ENCODE peak calls at places on chromosome 12, in nine cellular contexts. T is thyroid gland, M is HepG2, I is right lobe of liver, S is heart left ventricle, V is uterus, B is A549, E is adrenal gland, U is stomach. C is an unnamed sample. For H3K4me1, the result is how much of the 10 kb centered on the place peaks cover.

GRCh38 chr12:3117628-3118027 is 40.4 kb downstream of the TSPAN9 start:
- DNase-seq in T (no peak), B (no peak), I (peak), U (no peak), V (no peak), S (no peak), M (no peak), E (no peak), C (no peak)

GRCh38 chr12:125403843-125404242 is 338.6 kb downstream of the AACS start:
- DNase-seq in M (no peak), I (no peak), T (no peak), V (no peak), U (no peak), S (no peak), B (no peak), E (no peak), C (no peak)

GRCh38 chr12:91910871-91911388 is 234.7 kb downstream of the BTG1 start:
- DNase-seq in M (no peak), E (no peak), I (no peak), U (no peak), B (no peak), V (no peak), T (no peak), S (no peak), C (no peak)

GRCh38 chr12:5220835-5221234 is 177.2 kb downstream of the KCNA5 start:
- DNase-seq in V (no peak), E (no peak), I (no peak), M (no peak), T (no peak), B (no peak), U (no peak), S (no peak), C (no peak)

GRCh38 chr12:132178801-132179401 is 34.6 kb downstream of the NOC4L start:
- DNase-seq in V (no peak), E (no peak), U (no peak), M (no peak), I (no peak), T (no peak), B (peak), S (no peak), C (no peak)

GRCh38 chr12:98533723-98534251 is 18.4 kb downstream of the TMPO start:
- DNase-seq in I (no peak), T (no peak), E (no peak), B (no peak), M (peak), S (no peak), U (no peak), V (no peak), C (no peak)

GRCh38 chr12:123540899-123541662 is 7.6 kb upstream of the RILPL1 start:
- DNase-seq in E (no peak), M (peak), S (no peak), I (no peak), B (no peak), V (no peak), U (no peak), T (no peak), C (no peak)

GRCh38 chr12:27289414-27289813 is 43.2 kb upstream of the BMAL2 start:
- DNase-seq in E (no peak), S (no peak), U (no peak), V (no peak), M (no peak), I (no peak), T (no peak), B (no peak), C (no peak)

GRCh38 chr12:18139989-18140596 is 50.1 kb upstream of the RERGL start:
- DNase-seq in V (no peak), U (no peak), B (peak), E (no peak), T (no peak), M (peak), I (no peak), S (no peak), C (no peak)

GRCh38 chr12:49967042-49967776 is 5.5 kb downstream of the AQP5 start:
- DNase-seq in B (peak), T (peak), M (peak), I (peak), S (peak), U (peak), E (peak), V (peak), C (peak)

GRCh38 chr12:10175849-10176641 is 2.8 kb upstream of the TMEM52B start:
- DNase-seq in I (no peak), V (no peak), E (no peak), B (no peak), T (no peak), S (no peak), U (no peak), M (no peak), C (no peak)
- TF ChIP-seq CTCF in I (no peak), V (no peak), E (no peak), B (no peak), T (no peak), S (no peak), U (no peak), M (no peak), C (no peak)

GRCh38 chr12:7961395-7962188 is 25.6 kb upstream of the SLC2A3 start:
- DNase-seq in E (no peak), B (no peak), M (no peak), T (no peak), I (no peak), S (no peak), U (no peak), V (no peak), C (no peak)

GRCh38 chr12:7959278-7960063 is 23.5 kb upstream of the SLC2A3 start:
- DNase-seq in B (no peak), M (peak), S (no peak), U (no peak), T (no peak), E (no peak), V (no peak), I (no peak), C (no peak)
- TF ChIP-seq POLR2A in B (no peak), M (no peak), S (no peak), U (no peak), T (no peak), E (no peak), V (no peak), I (no peak), C (no peak)

DNA sequence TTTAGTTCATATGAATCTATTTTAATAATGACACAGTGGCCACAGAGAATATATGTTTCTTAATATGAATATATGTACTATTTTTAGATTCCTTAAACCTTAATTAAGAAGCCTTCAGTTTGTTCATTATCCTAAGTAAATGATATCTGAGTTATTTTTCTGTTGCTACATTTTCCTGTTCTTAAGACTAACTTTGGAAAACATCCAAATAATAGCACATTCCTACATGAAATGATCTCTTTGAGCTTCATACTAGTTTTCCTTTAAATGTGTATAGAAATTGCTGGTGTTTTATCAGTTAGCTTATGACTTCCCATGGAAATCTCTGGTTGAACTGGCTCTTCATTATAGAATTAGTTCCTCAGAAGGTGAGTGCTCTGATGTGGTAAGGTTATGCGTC is 72.1 kb downstream of the POLR3B start:
- DNase-seq in V (no peak), I (no peak), S (no peak), U (no peak), M (no peak), T (no peak), E (no peak), B (no peak), C (no peak)
- H3K4me1 ChIP-seq in V (under half), I (under half), S (under half), U (under half), M (under half), T (under half), E (under half), B (under half), C (under half)

GRCh38 chr12:104761091-104761490 is 197.0 kb downstream of the SLC41A2 start:
- DNase-seq in E (no peak), U (no peak), I (no peak), M (no peak), B (no peak), T (no peak), V (no peak), S (no peak), C (no peak)
- TF ChIP-seq CTCF in E (no peak), U (no peak), I (no peak), M (no peak), B (no peak), T (no peak), V (no peak), S (no peak), C (no peak)

GRCh38 chr12:56679834-56680575 is 8.1 kb downstream of the PTGES3 start:
- DNase-seq in I (peak), V (no peak), S (no peak), E (peak), T (no peak), B (no peak), U (no peak), M (no peak), C (no peak)

GRCh38 chr12:56676851-56677601 is 11.1 kb downstream of the PTGES3 start:
- DNase-seq in U (no peak), V (no peak), I (peak), E (peak), M (no peak), S (no peak), T (no peak), B (no peak), C (peak)

GRCh38 chr12:56677680-56678079 is 10.4 kb downstream of the PTGES3 start:
- DNase-seq in B (no peak), T (no peak), E (no peak), M (no peak), S (no peak), V (no peak), U (no peak), I (no peak), C (no peak)

GRCh38 chr12:56682323-56682722 is 5.8 kb downstream of the PTGES3 start:
- DNase-seq in B (no peak), T (no peak), I (peak), M (no peak), V (no peak), E (peak), U (peak), S (no peak), C (peak)

DNA sequence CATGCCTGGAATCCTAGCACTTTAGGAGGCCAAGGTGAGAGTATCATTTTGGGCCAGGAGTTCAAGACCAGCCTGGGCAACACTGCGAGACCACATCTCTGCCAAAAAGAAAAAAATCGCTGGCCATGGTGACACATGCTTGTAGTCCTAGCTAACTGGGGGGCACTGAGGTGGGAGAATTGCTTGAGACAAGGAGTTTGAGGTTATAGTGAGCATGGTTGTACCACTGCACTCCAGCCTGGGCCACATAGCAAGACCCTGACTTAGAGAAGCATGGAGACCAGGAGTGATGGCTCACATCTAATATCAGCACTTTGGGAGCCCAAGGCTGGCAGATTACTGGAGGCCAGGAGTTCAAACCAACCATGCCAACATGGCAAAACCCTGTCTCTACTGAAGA is 9.2 kb downstream of the PTGES3 start:
- DNase-seq in T (no peak), I (no peak), E (peak), B (no peak), M (no peak), V (no peak), U (no peak), S (no peak), C (no peak)
- TF ChIP-seq POLR2A in T (no peak), I (no peak), E (no peak), B (no peak), M (no peak), V (no peak), U (no peak), S (no peak), C (no peak)

DNA sequence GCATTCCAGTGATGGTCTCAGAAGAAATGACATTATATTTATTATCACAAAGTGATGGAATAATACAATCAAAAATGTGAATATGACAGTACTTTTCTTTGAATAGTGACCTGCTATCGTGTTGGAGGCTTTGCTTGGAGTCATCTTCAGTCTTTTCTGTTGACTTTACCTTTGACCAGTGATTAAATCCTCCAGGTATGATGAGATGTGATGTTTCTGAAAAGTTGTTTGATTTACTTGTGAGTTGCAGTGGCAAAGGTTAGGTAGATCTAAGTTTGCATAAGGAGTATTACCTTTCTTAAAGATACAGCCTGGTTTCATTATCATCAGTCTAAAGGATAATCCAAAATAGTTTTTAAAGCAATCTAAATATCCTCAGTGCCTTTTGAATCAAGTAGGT is 4.6 kb downstream of the TCP11L2 start:
- DNase-seq in M (no peak), B (no peak), V (no peak), S (no peak), U (no peak), E (no peak), I (no peak), T (no peak), C (no peak)
- H3K4me1 ChIP-seq in M (half or more), B (under half), V (under half), S (half or more), U (half or more), E (under half), I (under half), T (under half), C (under half)

DNA sequence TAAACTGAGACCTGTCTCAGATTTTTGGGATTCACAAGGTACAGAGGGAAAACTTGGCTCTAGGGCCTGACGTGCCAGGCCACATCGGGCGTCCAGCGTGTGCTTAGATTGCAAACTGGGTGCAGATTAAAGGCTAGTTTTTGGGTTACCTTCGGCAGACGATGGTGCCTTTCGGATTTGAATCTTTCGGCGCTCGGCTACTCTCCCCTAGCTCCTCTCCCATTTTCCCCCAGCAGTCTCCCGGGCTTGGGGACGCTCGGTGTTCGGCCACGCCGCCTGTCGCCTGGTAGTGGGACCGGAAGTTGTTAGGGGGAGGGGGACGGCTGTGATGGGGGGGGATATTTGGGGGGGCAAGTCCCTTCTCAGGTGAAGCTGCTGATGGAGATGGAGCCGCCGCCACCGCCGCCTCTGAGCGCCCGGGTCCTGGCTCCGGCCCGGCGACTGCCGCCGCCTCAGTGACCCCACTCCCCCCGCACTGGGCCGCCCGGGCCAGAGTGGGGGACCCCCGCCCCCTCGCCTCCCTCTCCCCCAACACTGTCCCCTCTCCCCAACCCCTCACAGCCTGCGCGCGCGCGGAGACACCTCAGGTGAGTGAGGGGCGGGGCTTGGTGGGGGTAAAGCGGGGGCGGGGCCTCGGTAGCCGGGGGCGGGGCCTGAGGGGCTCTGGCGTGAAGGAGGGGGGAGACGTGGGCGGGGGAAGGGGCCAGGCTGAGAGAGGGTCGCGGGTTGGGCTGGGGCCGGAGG is 10.2 kb downstream of the SUOX start:
- DNase-seq in T (peak), V (peak), B (peak), S (peak), E (peak), I (peak), M (peak), U (peak), C (peak)
- TF ChIP-seq CTCF in T (no peak), V (no peak), B (no peak), S (no peak), E (no peak), I (no peak), M (no peak), U (no peak), C (no peak)

GRCh38 chr12:52003591-52003990 is 3.2 kb upstream of the TAMALIN start:
- DNase-seq in I (no peak), V (no peak), B (no peak), M (no peak), U (no peak), E (no peak), T (no peak), S (no peak), C (no peak)

GRCh38 chr12:52005903-52006703 is 643 bp upstream of the TAMALIN start:
- DNase-seq in I (peak), M (no peak), B (no peak), T (peak), V (no peak), S (peak), E (peak), U (peak), C (no peak)

GRCh38 chr12:52005218-52005902 is 1.4 kb upstream of the TAMALIN start:
- DNase-seq in E (no peak), V (no peak), U (no peak), I (no peak), B (no peak), T (no peak), S (no peak), M (no peak), C (no peak)

GRCh38 chr12:52004042-52004648 is 2.6 kb upstream of the TAMALIN start:
- DNase-seq in I (no peak), T (peak), E (peak), M (peak), U (peak), V (peak), B (peak), S (peak), C (peak)

DNA sequence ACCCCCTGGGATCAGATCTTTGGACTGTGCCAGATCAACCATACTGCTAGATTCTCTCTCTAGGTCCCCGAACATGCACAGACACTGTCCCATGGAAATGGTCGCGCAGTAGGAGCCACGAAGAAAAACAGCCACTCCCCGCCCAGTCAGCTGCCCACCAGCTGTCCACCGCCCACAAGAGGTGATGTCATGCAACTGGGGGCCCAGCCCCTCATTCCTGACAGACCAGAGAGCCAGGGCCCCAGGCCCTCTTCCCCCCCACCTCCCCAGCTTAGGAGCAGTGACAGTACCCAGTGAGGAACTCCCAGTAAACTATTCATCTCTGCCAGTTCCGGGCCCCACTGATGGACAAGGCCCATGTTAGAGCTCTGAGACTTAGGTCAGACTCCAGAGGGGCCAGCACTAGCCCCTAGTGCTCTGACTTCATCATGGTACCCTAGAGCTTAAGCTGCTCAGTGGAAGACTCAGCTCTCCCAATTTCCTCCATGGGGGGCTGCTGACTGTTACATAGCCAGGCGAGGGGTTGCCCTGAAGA is 3.7 kb upstream of the TAMALIN start:
- DNase-seq in V (no peak), I (no peak), T (no peak), M (no peak), S (no peak), E (no peak), U (no peak), B (no peak), C (no peak)
- TF ChIP-seq POLR2A in V (no peak), I (no peak), T (no peak), M (no peak), S (no peak), E (no peak), U (no peak), B (no peak), C (no peak)

DNA sequence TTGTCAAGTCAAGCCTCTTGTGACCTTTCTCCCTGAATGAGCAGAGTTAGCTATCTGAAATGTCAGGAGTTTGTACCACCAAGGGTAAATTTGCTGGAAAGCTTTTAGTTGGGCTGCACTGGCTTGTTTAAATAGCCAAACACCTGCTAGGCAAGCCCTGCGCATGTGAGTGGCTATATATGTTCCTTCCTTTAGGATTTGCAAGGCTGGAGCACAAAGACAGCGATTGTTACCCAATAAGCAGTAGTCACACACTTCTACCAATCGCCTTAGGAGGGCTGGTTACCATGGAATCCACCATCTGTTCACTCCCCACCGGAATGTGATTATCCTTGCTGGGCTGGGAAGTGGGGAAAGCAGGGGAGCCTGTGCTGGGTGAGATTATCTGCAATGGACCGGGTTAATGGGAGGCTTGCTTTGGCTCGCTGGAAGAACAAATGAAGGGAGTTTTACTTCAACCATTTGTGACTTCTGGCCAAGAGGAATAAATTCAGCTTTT is 102.5 kb downstream of the FGD4 start:
- DNase-seq in S (peak), T (peak), U (peak), B (no peak), V (peak), E (peak), M (peak), I (no peak), C (peak)
- H3K4me1 ChIP-seq in S (half or more), T (under half), U (half or more), B (under half), V (under half), E (under half), M (under half), I (under half), C (under half)

C was measured in ovary.